ENCODE peak calls at places on chromosome 10, in seven cellular contexts. Z is fibroblast of pulmonary artery, H is PC-3, D is glutamatergic neuron, X is left lung, Q is osteocyte, I is AG09319. Y is an unnamed sample.

GRCh38 chr10:70618663-70619062 is 16.1 kb upstream of the PRF1 start:
- DNase-seq in Z (no peak), H (no peak), D (no peak), X (no peak), Q (no peak), I (no peak), Y (no peak)

GRCh38 chr10:112875474-112876267 is 74.4 kb upstream of the TCF7L2 start:
- DNase-seq in Z (peak; percentile 81), H (peak; percentile 57), D (no peak), X (no peak), Q (no peak), I (peak; percentile 36), Y (no peak)

GRCh38 chr10:47176903-47177860 is 122.8 kb upstream of the GDF10 start:
- DNase-seq in Z (no peak), H (no peak), D (no peak), X (no peak), Q (no peak), I (peak; percentile 88), Y (no peak)

GRCh38 chr10:18149401-18149800 is 9.2 kb downstream of the CACNB2 start:
- DNase-seq in Z (no peak), H (no peak), D (no peak), X (no peak), Q (no peak), I (no peak), Y (no peak)

GRCh38 chr10:96501985-96502384 is 11.7 kb downstream of the TLL2 start:
- DNase-seq in Z (no peak), H (peak; percentile 83), D (no peak), X (no peak), Q (no peak), I (no peak), Y (no peak)

GRCh38 chr10:107141539-107142061 is 22.9 kb downstream of the SORCS1 start:
- DNase-seq in Z (no peak), H (no peak), D (no peak), X (no peak), Q (no peak), I (no peak), Y (no peak)

GRCh38 chr10:75137533-75138438 is 26.3 kb downstream of the SAMD8 start:
- DNase-seq in Z (no peak), H (peak; percentile 88), D (no peak), X (no peak), Q (no peak), I (peak; percentile 64), Y (no peak)

GRCh38 chr10:24849537-24850299 is 102.7 kb downstream of the PRTFDC1 start:
- DNase-seq in Z (no peak), H (peak; percentile 82), D (no peak), X (no peak), Q (peak; percentile 30), I (no peak), Y (no peak)

GRCh38 chr10:21975378-21975990 is 28.0 kb downstream of the DNAJC1 start:
- DNase-seq in Z (no peak), H (no peak), D (no peak), X (no peak), Q (no peak), I (no peak), Y (no peak)

GRCh38 chr10:119511828-119512515 is 30.5 kb downstream of the RGS10 start:
- DNase-seq in Z (no peak), H (no peak), D (no peak), X (no peak), Q (no peak), I (no peak), Y (no peak)

GRCh38 chr10:46293832-46294640 is 7.2 kb downstream of the ANTXRL start:
- DNase-seq in Z (no peak), H (peak; percentile 22), D (no peak), X (peak; percentile 76), Q (no peak), I (no peak), Y (no peak)

GRCh38 chr10:24894728-24895127 is 57.7 kb downstream of the PRTFDC1 start:
- DNase-seq in Z (no peak), H (no peak), D (no peak), X (no peak), Q (no peak), I (no peak), Y (no peak)

GRCh38 chr10:69042838-69043237 is 45.1 kb upstream of the SRGN start:
- DNase-seq in Z (no peak), H (no peak), D (no peak), X (no peak), Q (no peak), I (no peak), Y (no peak)

GRCh38 chr10:12540341-12540781 is 191.0 kb downstream of the CAMK1D start:
- DNase-seq in Z (no peak), H (no peak), D (no peak), X (no peak), Q (no peak), I (no peak), Y (no peak)

GRCh38 chr10:50987934-50988333 is 86.4 kb upstream of the PRKG1 start:
- DNase-seq in Z (no peak), H (no peak), D (no peak), X (no peak), Q (no peak), I (no peak), Y (no peak)

GRCh38 chr10:32377458-32378370 is 30.8 kb upstream of the EPC1 start:
- DNase-seq in Z (peak; percentile 61), H (peak; percentile 59), D (no peak), X (no peak), Q (no peak), I (no peak), Y (no peak)
- TF ChIP-seq CTCF in Z (peak; percentile 42), H (peak; percentile 98), D (no peak), X (peak; percentile 19), Q (peak; percentile 54), I (peak; percentile 46), Y (peak; percentile 37)

DNA sequence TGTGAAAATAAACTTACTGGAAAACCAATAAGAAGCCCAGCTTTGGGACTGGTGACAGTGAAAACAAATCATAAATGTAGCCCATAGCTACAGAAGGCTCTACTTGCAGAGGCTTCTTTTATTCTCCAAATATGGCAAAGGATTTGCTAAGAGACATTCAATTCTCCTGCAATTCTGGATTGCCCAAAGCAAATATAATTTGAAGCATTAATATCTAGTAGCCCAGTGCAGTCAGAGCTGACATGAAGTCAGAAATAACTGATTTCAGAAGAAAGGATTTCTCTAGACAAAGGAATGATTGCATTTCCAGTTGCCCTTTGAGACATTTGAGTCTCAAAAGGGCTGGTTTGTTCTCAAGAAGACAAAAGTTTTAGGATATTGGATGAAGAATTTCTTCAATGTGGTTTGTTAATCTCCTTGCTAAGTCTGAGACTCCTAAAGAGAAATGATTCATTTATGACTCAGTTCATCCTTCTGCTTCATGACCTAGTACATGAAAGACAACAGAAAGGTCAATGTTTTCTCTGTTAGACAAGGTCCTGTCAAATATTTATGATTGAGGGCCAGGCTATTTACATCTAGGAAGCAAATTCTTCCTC is 27.8 kb downstream of the PPP1R3C start:
- DNase-seq in Z (peak; percentile 78), H (peak; percentile 67), D (no peak), X (no peak), Q (no peak), I (no peak), Y (no peak)
- TF ChIP-seq CTCF in Z (no peak), H (no peak), D (no peak), X (no peak), Q (no peak), I (no peak), Y (no peak)

GRCh38 chr10:80410122-80410521 is 1.8 kb downstream of the PRXL2A start:
- DNase-seq in Z (no peak), H (no peak), D (no peak), X (no peak), Q (no peak), I (no peak), Y (no peak)

GRCh38 chr10:80406249-80406648 is 2.1 kb upstream of the PRXL2A start:
- DNase-seq in Z (no peak), H (no peak), D (no peak), X (no peak), Q (no peak), I (no peak), Y (no peak)

GRCh38 chr10:80409121-80409520 is 770 bp downstream of the PRXL2A start:
- DNase-seq in Z (no peak), H (no peak), D (peak; percentile 30), X (no peak), Q (no peak), I (no peak), Y (no peak)

GRCh38 chr10:80407836-80408197 is 534 bp upstream of the PRXL2A start:
- DNase-seq in Z (no peak), H (no peak), D (peak; percentile 23), X (peak; percentile 81), Q (no peak), I (no peak), Y (no peak)

DNA sequence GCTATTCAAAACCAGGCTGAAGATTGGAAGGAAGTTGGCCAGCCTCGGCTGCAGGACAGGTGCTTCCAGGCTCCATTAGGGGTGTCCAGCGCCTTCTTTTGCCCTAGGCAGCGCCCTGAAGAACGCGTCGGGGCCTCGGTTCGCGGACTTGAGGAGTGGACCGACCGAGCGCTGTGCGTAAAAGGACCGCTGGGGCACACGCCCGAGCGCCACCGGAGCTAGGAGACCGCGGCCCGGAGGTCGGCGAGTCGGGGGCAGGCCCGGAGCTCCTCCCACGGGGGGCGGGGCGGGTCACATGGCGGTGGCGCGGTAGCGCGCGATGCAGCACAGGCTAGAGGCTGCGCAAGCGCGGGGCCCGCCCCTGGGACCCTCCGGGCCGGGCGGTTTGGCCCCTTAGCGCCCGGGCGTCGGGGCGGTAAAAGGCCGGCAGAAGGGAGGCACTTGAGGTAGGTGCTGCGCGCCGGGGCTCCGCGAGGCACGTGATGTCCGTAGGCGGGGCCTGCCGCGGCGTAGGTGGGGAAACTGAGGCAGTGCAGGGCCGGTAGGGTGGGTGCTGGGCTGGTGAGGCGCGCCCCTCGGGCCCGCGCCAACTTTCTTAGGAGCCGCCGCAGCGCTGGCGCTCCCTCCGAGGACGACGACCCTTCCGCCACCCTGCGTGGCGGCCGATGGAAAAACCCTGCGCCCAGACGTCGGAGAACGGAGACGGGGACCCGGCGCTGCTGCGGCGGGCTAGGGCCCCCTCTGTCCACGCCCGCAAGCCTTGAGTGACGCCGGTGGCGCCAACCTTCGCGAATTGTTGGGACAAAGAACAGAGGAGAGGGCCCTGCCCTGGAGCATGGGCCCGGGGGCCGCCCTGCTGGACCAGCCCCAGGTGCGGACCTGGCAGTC is at the start of gene PRXL2A:
- DNase-seq in Z (peak; percentile 38), H (no peak), D (peak; percentile 97), X (peak; percentile 97), Q (peak; percentile 89), I (no peak), Y (peak; percentile 72)
- TF ChIP-seq CTCF in Z (no peak), H (no peak), D (no peak), X (no peak), Q (no peak), I (no peak), Y (no peak)

GRCh38 chr10:71999360-72000072 is 35.3 kb downstream of the CHST3 start:
- DNase-seq in Z (peak; percentile 94), H (no peak), D (no peak), X (no peak), Q (peak; percentile 92), I (peak; percentile 66), Y (no peak)

GRCh38 chr10:71996598-71997371 is 32.6 kb downstream of the CHST3 start:
- DNase-seq in Z (no peak), H (no peak), D (no peak), X (no peak), Q (no peak), I (no peak), Y (no peak)

GRCh38 chr10:71998840-71999194 is 34.6 kb downstream of the CHST3 start:
- DNase-seq in Z (peak; percentile 74), H (peak; percentile 86), D (no peak), X (no peak), Q (no peak), I (peak; percentile 34), Y (no peak)

GRCh38 chr10:71998119-71998839 is 34.1 kb downstream of the CHST3 start:
- DNase-seq in Z (no peak), H (peak; percentile 12), D (no peak), X (no peak), Q (no peak), I (no peak), Y (no peak)

GRCh38 chr10:71995880-71996597 is 31.8 kb downstream of the CHST3 start:
- DNase-seq in Z (no peak), H (no peak), D (no peak), X (no peak), Q (no peak), I (no peak), Y (no peak)
- TF ChIP-seq CTCF in Z (no peak), H (no peak), D (no peak), X (no peak), Q (no peak), I (no peak), Y (no peak)

Y was measured in natural killer cell.